ENCODE peak calls at places on chromosomes 4 and X, in five cellular contexts. One of them, this sample, is unnamed.

GRCh38 chr4:35105486-35105885 is 1138.8 kb downstream of the ARAP2 start:
- DNase-seq in mesenchymal stem cell: no peak
- DNase-seq in trophoblast cell: peak
- DNase-seq in mesendoderm: no peak
- DNase-seq in IMR-90: no peak
- DNase-seq in this sample: no peak

GRCh38 chr4:103046416-103047290 is 27.1 kb upstream of the SLC9B1 start:
- DNase-seq in mesenchymal stem cell: peak
- DNase-seq in IMR-90: peak
- DNase-seq in mesendoderm: peak
- DNase-seq in trophoblast cell: no peak
- DNase-seq in this sample: peak

GRCh38 chr4:140298001-140298400 is 75.4 kb upstream of the SCOC start:
- DNase-seq in mesenchymal stem cell: no peak
- DNase-seq in mesendoderm: no peak
- DNase-seq in IMR-90: no peak
- DNase-seq in trophoblast cell: no peak
- DNase-seq in this sample: no peak

GRCh38 chr4:78644744-78645330 is 93.3 kb downstream of the ANXA3 start:
- DNase-seq in mesendoderm: peak
- DNase-seq in IMR-90: peak
- DNase-seq in mesenchymal stem cell: peak
- DNase-seq in trophoblast cell: peak
- DNase-seq in this sample: peak

GRCh38 chr4:62431513-62431912 is 1231.4 kb downstream of the ADGRL3 start:
- DNase-seq in mesenchymal stem cell: no peak
- DNase-seq in mesendoderm: no peak
- DNase-seq in trophoblast cell: no peak
- DNase-seq in IMR-90: no peak
- DNase-seq in this sample: peak

GRCh38 chr4:31045724-31046318 is 325.7 kb downstream of the PCDH7 start:
- DNase-seq in mesenchymal stem cell: no peak
- DNase-seq in IMR-90: peak
- DNase-seq in trophoblast cell: no peak
- DNase-seq in mesendoderm: peak
- DNase-seq in this sample: no peak

GRCh38 chr4:176902710-176903323 is 110.1 kb upstream of the VEGFC start:
- DNase-seq in mesenchymal stem cell: peak
- DNase-seq in trophoblast cell: no peak
- DNase-seq in mesendoderm: no peak
- DNase-seq in IMR-90: peak
- DNase-seq in this sample: no peak

GRCh38 chr4:188551156-188551555 is 411.9 kb downstream of the TRIML1 start:
- DNase-seq in IMR-90: peak
- DNase-seq in mesendoderm: no peak
- DNase-seq in trophoblast cell: no peak
- DNase-seq in mesenchymal stem cell: peak
- DNase-seq in this sample: no peak

GRCh38 chr4:47145630-47146029 is 114.3 kb downstream of the GABRB1 start:
- DNase-seq in IMR-90: peak
- DNase-seq in mesendoderm: peak
- DNase-seq in trophoblast cell: no peak
- DNase-seq in mesenchymal stem cell: peak
- DNase-seq in this sample: no peak

GRCh38 chr4:158193171-158193749 is 17.0 kb upstream of the TMEM144 start:
- DNase-seq in mesenchymal stem cell: peak
- DNase-seq in trophoblast cell: no peak
- DNase-seq in IMR-90: peak
- DNase-seq in mesendoderm: peak
- DNase-seq in this sample: no peak

GRCh38 chr4:15779336-15779735 is 1.2 kb downstream of the CD38 start:
- DNase-seq in IMR-90: peak
- DNase-seq in mesenchymal stem cell: peak
- DNase-seq in trophoblast cell: peak
- DNase-seq in mesendoderm: peak
- DNase-seq in this sample: peak

GRCh38 chrX:41119803-41120202 is 34.6 kb downstream of the USP9X start:
- DNase-seq in trophoblast cell: no peak
- DNase-seq in mesenchymal stem cell: no peak
- DNase-seq in IMR-90: no peak
- DNase-seq in mesendoderm: no peak
- DNase-seq in this sample: no peak

GRCh38 chr4:33625762-33626161 is 2618.6 kb downstream of the ARAP2 start:
- DNase-seq in mesenchymal stem cell: no peak
- DNase-seq in IMR-90: no peak
- DNase-seq in mesendoderm: peak
- DNase-seq in trophoblast cell: no peak
- DNase-seq in this sample: no peak

GRCh38 chr4:80243274-80244018 is 23.0 kb upstream of the FGF5 start:
- DNase-seq in trophoblast cell: no peak
- DNase-seq in IMR-90: no peak
- DNase-seq in mesenchymal stem cell: no peak
- DNase-seq in mesendoderm: no peak
- DNase-seq in this sample: no peak

GRCh38 chr4:163810757-163811156 is 316.3 kb downstream of the TMA16 start:
- DNase-seq in IMR-90: no peak
- DNase-seq in mesenchymal stem cell: no peak
- DNase-seq in mesendoderm: no peak
- DNase-seq in trophoblast cell: no peak
- DNase-seq in this sample: no peak

GRCh38 chr4:137909910-137910309 is 332.2 kb downstream of the SLC7A11 start:
- DNase-seq in trophoblast cell: no peak
- DNase-seq in mesenchymal stem cell: no peak
- DNase-seq in mesendoderm: no peak
- DNase-seq in IMR-90: no peak
- DNase-seq in this sample: peak

GRCh38 chrX:97416461-97416860 is 532.8 kb downstream of the RPA4 start:
- DNase-seq in IMR-90: no peak
- DNase-seq in trophoblast cell: no peak
- DNase-seq in mesenchymal stem cell: no peak
- DNase-seq in mesendoderm: no peak
- DNase-seq in this sample: no peak

GRCh38 chrX:87583679-87584078 is 66.1 kb downstream of the KLHL4 start:
- DNase-seq in IMR-90: peak
- DNase-seq in mesenchymal stem cell: peak
- DNase-seq in trophoblast cell: peak
- DNase-seq in mesendoderm: peak
- DNase-seq in this sample: peak

GRCh38 chr4:151798678-151799416 is 38.0 kb upstream of the GATB start:
- DNase-seq in trophoblast cell: no peak
- DNase-seq in IMR-90: no peak
- DNase-seq in mesendoderm: peak
- DNase-seq in mesenchymal stem cell: peak
- DNase-seq in this sample: no peak

GRCh38 chr4:1544861-1545275 is 138.6 kb upstream of the NKX1-1 start:
- DNase-seq in mesenchymal stem cell: no peak
- DNase-seq in IMR-90: no peak
- DNase-seq in trophoblast cell: no peak
- DNase-seq in mesendoderm: no peak
- DNase-seq in this sample: no peak

GRCh38 chr4:180767330-180767729 is 1475.9 kb upstream of the TENM3 start:
- DNase-seq in IMR-90: no peak
- DNase-seq in mesenchymal stem cell: no peak
- DNase-seq in mesendoderm: peak
- DNase-seq in trophoblast cell: no peak
- DNase-seq in this sample: peak

GRCh38 chr4:73704314-73705055 is 35.9 kb upstream of the CXCL8 start:
- DNase-seq in IMR-90: peak
- DNase-seq in trophoblast cell: peak
- DNase-seq in mesendoderm: peak
- DNase-seq in mesenchymal stem cell: peak
- DNase-seq in this sample: no peak

GRCh38 chr4:174136013-174136412 is 147.5 kb downstream of the FBXO8 start:
- DNase-seq in trophoblast cell: no peak
- DNase-seq in mesenchymal stem cell: peak
- DNase-seq in mesendoderm: peak
- DNase-seq in IMR-90: no peak
- DNase-seq in this sample: no peak

GRCh38 chr4:61501812-61502211 is 301.7 kb downstream of the ADGRL3 start:
- DNase-seq in trophoblast cell: no peak
- DNase-seq in mesenchymal stem cell: no peak
- DNase-seq in mesendoderm: no peak
- DNase-seq in IMR-90: no peak
- DNase-seq in this sample: no peak

GRCh38 chrX:115089419-115089818 is 72.0 kb upstream of the IL13RA2 start:
- DNase-seq in IMR-90: no peak
- DNase-seq in mesenchymal stem cell: no peak
- DNase-seq in mesendoderm: no peak
- DNase-seq in trophoblast cell: no peak
- DNase-seq in this sample: no peak

GRCh38 chr4:177108708-177109107 is 201.0 kb upstream of the NEIL3 start:
- DNase-seq in IMR-90: peak
- DNase-seq in mesenchymal stem cell: peak
- DNase-seq in mesendoderm: peak
- DNase-seq in trophoblast cell: no peak
- DNase-seq in this sample: no peak

GRCh38 chr4:38684271-38684670 is 20.3 kb downstream of the KLF3 start:
- DNase-seq in IMR-90: no peak
- DNase-seq in mesendoderm: no peak
- DNase-seq in mesenchymal stem cell: no peak
- DNase-seq in trophoblast cell: no peak
- DNase-seq in this sample: no peak

DNA sequence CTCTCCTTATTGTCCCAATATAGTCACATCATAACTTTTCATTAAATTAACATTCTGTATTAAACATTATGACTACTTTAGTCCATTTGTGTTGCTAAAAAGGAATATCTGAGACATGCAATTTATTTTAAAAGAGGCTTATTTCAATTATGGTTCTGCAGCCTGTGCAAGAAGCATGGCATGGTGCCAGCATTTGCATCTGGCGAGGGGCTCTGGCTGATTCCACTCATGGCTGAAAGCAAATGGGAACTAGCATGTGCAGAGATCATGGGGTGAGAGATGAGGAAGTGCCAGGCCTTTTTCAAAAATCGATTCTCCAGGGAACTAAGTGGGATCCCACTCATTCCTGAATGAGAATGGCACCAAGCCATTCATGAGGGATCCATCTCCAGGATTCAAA is 476.3 kb upstream of the RPS6KA3 start:
- DNase-seq in mesenchymal stem cell: no peak
- DNase-seq in mesendoderm: no peak
- DNase-seq in trophoblast cell: no peak
- DNase-seq in IMR-90: no peak
- DNase-seq in this sample: no peak
- H3K4ac ChIP-seq in mesenchymal stem cell: no peak
- H3K4ac ChIP-seq in mesendoderm: no peak
- H3K4ac ChIP-seq in trophoblast cell: no peak
- H3K4ac ChIP-seq in IMR-90: no peak
- H3K4ac ChIP-seq in this sample: no peak

DNA sequence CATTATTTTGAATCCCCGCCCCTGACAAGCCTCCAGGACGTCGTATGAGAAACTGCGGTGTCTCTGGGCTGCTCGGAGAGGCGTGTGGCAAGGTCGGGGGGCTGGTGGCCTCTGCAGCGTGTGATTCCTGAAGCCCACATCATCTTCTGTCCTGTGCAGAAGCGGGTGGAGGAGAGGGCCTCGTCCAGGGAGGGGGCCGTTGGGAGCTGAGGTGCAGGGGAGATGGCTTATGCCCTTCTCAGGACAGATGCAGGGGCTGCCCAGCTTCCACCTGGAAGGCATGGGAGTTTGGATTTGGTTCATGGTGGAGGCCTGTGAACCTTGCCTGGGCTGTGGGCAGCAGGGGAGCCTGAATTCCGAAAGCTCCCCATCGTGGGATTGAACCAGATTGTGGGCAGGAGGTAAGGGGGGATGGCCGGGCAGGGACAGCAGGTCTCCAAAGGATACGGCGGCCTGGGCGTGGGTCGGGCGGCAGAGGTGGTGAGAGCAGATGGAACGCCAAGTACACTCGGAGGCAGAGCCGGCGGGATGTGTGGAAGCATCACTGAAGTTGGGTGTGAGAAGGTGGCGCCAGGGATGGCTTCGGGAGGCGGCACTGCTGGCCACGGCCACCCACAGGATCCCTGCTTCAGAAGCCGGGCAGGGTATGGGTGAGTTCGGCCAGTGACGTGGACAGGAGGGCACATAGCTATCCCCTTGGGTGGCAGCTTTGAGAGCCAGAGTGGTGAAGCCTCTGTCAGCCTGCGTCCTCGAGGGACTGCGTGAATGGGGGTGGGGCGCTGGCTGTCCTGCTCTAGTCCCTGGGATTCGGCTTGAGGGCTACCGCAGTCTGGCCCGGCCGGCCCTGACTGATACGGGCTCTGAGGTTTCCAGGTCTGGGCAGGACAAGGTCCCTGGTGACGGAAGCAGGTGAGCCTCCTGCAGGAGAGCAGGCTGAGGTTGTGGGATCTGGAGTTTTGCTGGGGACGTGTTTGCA is 76.3 kb upstream of the ADRA2C start:
- DNase-seq in mesenchymal stem cell: no peak
- DNase-seq in mesendoderm: no peak
- DNase-seq in trophoblast cell: no peak
- DNase-seq in IMR-90: no peak
- DNase-seq in this sample: no peak
- H3K4ac ChIP-seq in mesenchymal stem cell: no peak
- H3K4ac ChIP-seq in mesendoderm: no peak
- H3K4ac ChIP-seq in trophoblast cell: no peak
- H3K4ac ChIP-seq in IMR-90: no peak
- H3K4ac ChIP-seq in this sample: no peak

DNA sequence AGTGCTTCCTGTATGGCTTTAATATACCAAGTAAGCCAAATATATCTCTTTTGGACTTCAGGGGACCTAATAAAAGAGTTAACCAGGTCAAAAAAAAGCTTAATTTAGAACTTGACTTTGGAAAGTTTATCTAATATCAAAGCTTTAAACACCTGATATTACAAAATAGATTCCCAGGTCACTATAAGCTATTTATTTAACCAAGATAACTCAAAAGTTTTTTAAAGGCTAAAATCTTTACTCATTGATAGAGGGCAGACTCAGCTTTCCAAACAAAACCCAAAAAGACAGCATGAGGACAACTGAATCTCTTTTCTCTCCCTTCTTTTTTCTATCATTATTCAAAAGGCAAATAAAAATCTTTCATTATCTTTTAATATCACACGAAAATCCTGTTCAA is 19.5 kb downstream of the NUDT11 start:
- DNase-seq in IMR-90: no peak
- DNase-seq in mesendoderm: no peak
- DNase-seq in trophoblast cell: no peak
- DNase-seq in mesenchymal stem cell: no peak
- DNase-seq in this sample: no peak
- H3K4ac ChIP-seq in IMR-90: no peak
- H3K4ac ChIP-seq in mesendoderm: no peak
- H3K4ac ChIP-seq in trophoblast cell: no peak
- H3K4ac ChIP-seq in mesenchymal stem cell: no peak
- H3K4ac ChIP-seq in this sample: no peak

GRCh38 chr4:105710012-105710600 is 1.5 kb downstream of the GSTCD start:
- DNase-seq in mesendoderm: peak
- DNase-seq in trophoblast cell: no peak
- DNase-seq in IMR-90: no peak
- DNase-seq in mesenchymal stem cell: no peak
- DNase-seq in this sample: no peak

GRCh38 chr4:105707783-105708182 is 706 bp downstream of the INTS12 start:
- DNase-seq in IMR-90: no peak
- DNase-seq in trophoblast cell: no peak
- DNase-seq in mesenchymal stem cell: no peak
- DNase-seq in mesendoderm: no peak
- DNase-seq in this sample: no peak

GRCh38 chr4:105708376-105709080 is at the start of the genes GSTCD and INTS12:
- DNase-seq in mesendoderm: peak
- DNase-seq in IMR-90: peak
- DNase-seq in trophoblast cell: peak
- DNase-seq in mesenchymal stem cell: peak
- DNase-seq in this sample: peak

GRCh38 chr4:105710678-105711077 is 2.1 kb downstream of the GSTCD start:
- DNase-seq in mesenchymal stem cell: no peak
- DNase-seq in mesendoderm: peak
- DNase-seq in trophoblast cell: peak
- DNase-seq in IMR-90: no peak
- DNase-seq in this sample: no peak

GRCh38 chr4:105709081-105709450 is 482 bp downstream of the GSTCD start:
- DNase-seq in mesenchymal stem cell: peak
- DNase-seq in mesendoderm: peak
- DNase-seq in trophoblast cell: peak
- DNase-seq in IMR-90: no peak
- DNase-seq in this sample: no peak
- H3K4ac ChIP-seq in mesenchymal stem cell: no peak
- H3K4ac ChIP-seq in mesendoderm: no peak
- H3K4ac ChIP-seq in trophoblast cell: no peak
- H3K4ac ChIP-seq in IMR-90: peak
- H3K4ac ChIP-seq in this sample: no peak

This sample was measured in H9.